ENCODE peak calls at places on chromosome 21, in ten cellular contexts. N is BJ, J is epithelial cell of proximal tubule, F is neural crest cell, G is fibroblast of lung, M is astrocyte of the spinal cord, P is upper lobe of left lung, W is GM13976, V is A549, C is uterus. D is an unnamed sample.

GRCh38 chr21:46515109-46515508 is 56.4 kb downstream of the DIP2A start:
- DNase-seq in N (no peak), J (no peak), F (no peak), G (peak; percentile 57), M (peak; percentile 29), P (no peak), W (no peak), V (no peak), C (no peak), D (no peak)

GRCh38 chr21:13368200-13368599 is 241.4 kb upstream of the POTED start:
- DNase-seq in N (no peak), J (no peak), F (no peak), G (no peak), M (no peak), P (peak; percentile 5), W (no peak), V (no peak), C (no peak), D (no peak)

GRCh38 chr21:45574081-45574501 is 31.9 kb upstream of the SLC19A1 start:
- DNase-seq in N (no peak), J (no peak), F (no peak), G (no peak), M (no peak), P (peak; percentile 78), W (no peak), V (no peak), C (no peak), D (no peak)

GRCh38 chr21:27564684-27565280 is 597.9 kb upstream of the ADAMTS5 start:
- DNase-seq in N (no peak), J (no peak), F (peak; percentile 25), G (peak; percentile 78), M (peak; percentile 68), P (no peak), W (no peak), V (no peak), C (peak; percentile 44), D (no peak)

GRCh38 chr21:46459356-46460112 is 843 bp downstream of the DIP2A start:
- DNase-seq in N (no peak), J (no peak), F (no peak), G (peak; percentile 44), M (peak; percentile 33), P (peak; percentile 86), W (peak; percentile 49), V (no peak), C (peak; percentile 54), D (peak; percentile 23)

GRCh38 chr21:15539376-15539775 is 190.4 kb upstream of the USP25 start:
- DNase-seq in N (no peak), J (no peak), F (no peak), G (no peak), M (no peak), P (no peak), W (no peak), V (no peak), C (no peak), D (no peak)

GRCh38 chr21:28944296-28944695 is 48.4 kb downstream of the LTN1 start:
- DNase-seq in N (no peak), J (peak; percentile 9), F (no peak), G (no peak), M (no peak), P (no peak), W (no peak), V (no peak), C (no peak), D (no peak)

GRCh38 chr21:35775778-35776515 is 284.4 kb downstream of the SETD4 start:
- DNase-seq in N (no peak), J (no peak), F (no peak), G (no peak), M (no peak), P (no peak), W (no peak), V (no peak), C (no peak), D (no peak)

GRCh38 chr21:35335951-35336446 is 286.9 kb upstream of the RUNX1 start:
- DNase-seq in N (no peak), J (no peak), F (no peak), G (no peak), M (no peak), P (no peak), W (no peak), V (no peak), C (no peak), D (no peak)

DNA sequence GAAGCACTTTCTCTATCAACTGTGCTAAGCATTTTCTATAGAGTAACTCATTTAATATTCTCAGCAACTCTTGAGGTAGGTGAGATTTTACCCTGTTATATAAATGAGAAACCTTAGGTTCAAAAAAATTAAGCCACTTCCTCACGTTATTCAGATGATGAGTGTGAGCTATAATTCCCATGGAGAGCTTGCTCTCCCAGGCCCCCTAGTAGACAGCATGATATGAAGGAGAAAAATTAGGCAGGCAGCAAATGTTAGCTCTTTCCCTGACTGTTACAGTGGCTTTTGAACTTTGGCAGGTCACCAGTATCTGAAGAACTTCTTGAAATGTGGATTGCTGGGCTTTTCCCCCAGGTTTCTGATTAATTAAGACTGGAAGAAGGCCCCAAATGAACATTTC is 753.1 kb downstream of the NCAM2 start:
- DNase-seq in N (no peak), J (no peak), F (no peak), G (no peak), M (no peak), P (no peak), W (no peak), V (no peak), C (no peak), D (no peak)
- TF ChIP-seq CTCF in N (no peak), J (no peak), F (no peak), G (no peak), M (no peak), P (no peak), W (no peak), V (no peak), C (peak; percentile 24), D (peak; percentile 45)

DNA sequence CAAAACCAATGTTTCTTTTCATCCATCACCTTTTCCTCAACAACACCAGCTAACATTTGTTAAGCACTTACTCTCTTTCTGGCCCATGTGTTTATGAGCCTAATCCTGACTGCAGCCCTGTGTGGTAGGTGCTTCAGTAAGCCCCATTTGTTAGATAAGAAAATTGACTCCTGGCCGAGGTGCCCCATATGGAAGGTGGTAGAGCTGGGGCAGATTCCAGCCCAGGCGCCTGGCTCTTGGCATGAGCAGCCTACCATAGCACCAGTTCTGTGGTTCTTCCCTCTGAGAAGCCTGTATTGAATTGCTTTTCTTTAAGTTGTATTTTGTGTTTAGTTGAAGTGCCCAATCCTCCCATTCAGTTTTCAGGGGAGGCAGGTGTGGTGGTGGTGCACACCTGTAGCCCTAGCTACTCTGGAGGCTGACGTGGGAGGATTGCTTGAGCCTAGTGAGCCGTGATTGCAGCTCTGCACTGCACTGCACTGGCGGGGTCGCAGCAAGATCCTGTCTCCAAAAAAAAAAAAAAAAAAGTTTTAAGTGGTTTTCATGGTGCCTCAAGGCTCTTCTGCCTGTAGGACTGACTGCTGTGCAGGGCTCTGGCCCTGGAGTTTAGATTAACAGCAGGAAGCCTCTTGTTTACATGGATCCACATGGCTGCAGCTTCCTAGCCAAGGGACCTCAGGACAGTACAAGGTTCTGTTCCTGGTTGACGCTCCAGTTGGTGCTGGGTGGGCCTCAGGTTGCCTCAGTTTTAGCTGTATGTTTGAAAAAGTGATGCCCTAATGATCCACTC is 125.9 kb downstream of the MRPS6 start:
- DNase-seq in N (no peak), J (no peak), F (no peak), G (no peak), M (peak; percentile 10), P (no peak), W (no peak), V (no peak), C (no peak), D (no peak)
- TF ChIP-seq CTCF in N (no peak), J (no peak), F (no peak), G (no peak), M (no peak), P (no peak), W (no peak), V (no peak), C (no peak), D (no peak)

DNA sequence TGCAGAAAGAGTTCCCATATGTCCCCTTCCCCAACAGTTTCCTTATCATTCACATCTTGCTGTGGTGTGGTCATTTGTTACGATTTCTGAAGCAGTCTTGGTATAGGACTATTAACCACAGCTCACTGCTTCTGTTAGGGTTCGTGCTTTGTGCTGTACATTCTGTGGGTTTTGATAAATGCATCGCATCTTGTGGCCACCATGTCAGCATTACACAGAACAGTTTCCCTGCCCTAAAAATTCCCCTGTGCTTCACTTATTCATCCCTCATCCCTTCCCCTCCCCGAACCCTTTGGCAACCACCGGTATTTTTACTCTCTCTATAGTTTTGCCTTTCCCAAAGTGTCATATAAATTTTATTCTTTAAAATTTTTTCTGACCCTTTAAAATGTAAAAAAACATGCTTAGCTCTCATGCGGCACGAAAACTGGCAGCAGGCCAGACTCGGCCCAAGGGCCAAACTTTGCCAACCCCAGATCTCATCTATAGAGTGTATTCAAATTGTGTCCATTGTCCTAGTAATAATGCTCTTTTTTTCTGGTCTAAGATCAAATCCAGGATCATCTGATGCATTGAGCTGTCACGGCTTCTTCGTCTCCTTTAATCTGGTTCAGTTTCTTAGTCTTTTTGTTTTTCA is 78.2 kb downstream of the SIM2 start:
- DNase-seq in N (no peak), J (no peak), F (no peak), G (no peak), M (no peak), P (no peak), W (no peak), V (no peak), C (no peak), D (no peak)
- TF ChIP-seq CTCF in N (no peak), J (no peak), F (no peak), G (no peak), M (no peak), P (no peak), W (no peak), V (no peak), C (no peak), D (no peak)

GRCh38 chr21:44461438-44462089 is 6.3 kb downstream of the LRRC3 start:
- DNase-seq in N (no peak), J (no peak), F (no peak), G (no peak), M (no peak), P (no peak), W (no peak), V (no peak), C (no peak), D (no peak)
- TF ChIP-seq CTCF in N (peak; percentile 36), J (no peak), F (peak; percentile 43), G (no peak), M (no peak), P (no peak), W (no peak), V (no peak), C (no peak), D (no peak)

DNA sequence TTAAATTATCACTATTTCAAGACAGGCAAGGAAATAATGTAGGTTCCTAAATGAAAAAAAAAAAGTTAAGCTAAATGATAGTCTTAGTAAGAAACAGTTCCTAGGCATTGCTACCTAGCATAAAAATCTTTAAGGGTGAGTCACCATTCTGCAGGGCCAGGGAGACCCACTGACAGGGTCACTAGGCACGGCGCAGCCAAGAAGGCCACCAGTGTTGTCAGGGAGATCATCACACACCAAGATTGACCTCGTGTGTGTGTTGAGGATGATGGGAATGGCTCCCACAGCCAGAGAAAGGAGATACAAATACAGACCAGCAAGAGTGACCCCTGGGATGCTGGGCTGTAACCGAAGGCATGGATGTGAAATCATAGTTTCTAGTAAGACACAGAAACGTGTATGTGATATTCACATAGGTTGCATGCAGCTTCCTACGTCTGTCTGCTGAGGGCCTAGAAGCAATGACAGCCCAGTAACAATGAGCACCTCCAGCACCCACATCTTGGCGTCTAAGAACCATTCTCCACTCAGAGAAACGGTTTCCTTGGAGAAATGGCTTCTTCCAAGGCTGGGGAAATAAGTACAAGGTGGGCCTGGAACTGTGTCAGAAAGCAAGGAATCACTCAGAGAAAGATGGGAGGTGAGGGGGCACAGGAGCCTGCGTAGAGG is 29.1 kb downstream of the RIPK4 start:
- DNase-seq in N (no peak), J (no peak), F (no peak), G (no peak), M (no peak), P (no peak), W (no peak), V (no peak), C (no peak), D (no peak)
- TF ChIP-seq CTCF in N (no peak), J (no peak), F (no peak), G (no peak), M (no peak), P (no peak), W (no peak), V (no peak), C (no peak), D (no peak)